ENCODE peak calls at places on chromosomes 2 and 18, in eight cellular contexts. U, Y, B, Z, I, T, G and M are unnamed samples.

GRCh38 chr2:238169708-238170251 is 11.0 kb downstream of the ERFE start:
- DNase-seq in U (no peak), Y (peak), B (no peak), Z (peak), I (no peak), T (no peak), G (no peak), M (peak)

GRCh38 chr2:128312411-128312810 is 6.3 kb downstream of the HS6ST1 start:
- DNase-seq in U (no peak), Y (no peak), B (no peak), Z (no peak), I (no peak), T (no peak), G (peak), M (no peak)

GRCh38 chr18:50262977-50263376 is 3.3 kb downstream of the CFAP53 start:
- DNase-seq in U (no peak), Y (no peak), B (no peak), Z (no peak), I (no peak), T (no peak), G (no peak), M (no peak)

GRCh38 chr2:129812071-129812470 is 167.4 kb upstream of the RAB6C start:
- DNase-seq in U (peak), Y (no peak), B (no peak), Z (no peak), I (peak), T (no peak), G (peak), M (no peak)

GRCh38 chr2:187499941-187500532 is 52.0 kb upstream of the CALCRL start:
- DNase-seq in U (no peak), Y (peak), B (peak), Z (peak), I (peak), T (peak), G (peak), M (peak)

GRCh38 chr2:197261808-197262226 is 48.8 kb downstream of the ANKRD44 start:
- DNase-seq in U (no peak), Y (peak), B (no peak), Z (no peak), I (no peak), T (no peak), G (no peak), M (no peak)

GRCh38 chr2:58479557-58480120 is 238.5 kb upstream of the FANCL start:
- DNase-seq in U (no peak), Y (no peak), B (no peak), Z (no peak), I (no peak), T (no peak), G (no peak), M (no peak)

GRCh38 chr2:221629478-221629877 is 57.4 kb upstream of the EPHA4 start:
- DNase-seq in U (no peak), Y (peak), B (no peak), Z (peak), I (no peak), T (no peak), G (no peak), M (peak)

GRCh38 chr2:228731517-228731916 is 539.6 kb downstream of the PID1 start:
- DNase-seq in U (no peak), Y (peak), B (no peak), Z (peak), I (no peak), T (no peak), G (no peak), M (peak)

GRCh38 chr2:84314901-84315330 is 144.2 kb downstream of the SUCLG1 start:
- DNase-seq in U (peak), Y (peak), B (peak), Z (peak), I (peak), T (peak), G (peak), M (peak)

GRCh38 chr2:27249077-27249890 is 13.6 kb downstream of the SLC30A3 start:
- DNase-seq in U (no peak), Y (peak), B (no peak), Z (no peak), I (no peak), T (no peak), G (no peak), M (peak)

GRCh38 chr2:239370876-239371725 is 29.7 kb downstream of the HDAC4 start:
- DNase-seq in U (no peak), Y (no peak), B (no peak), Z (no peak), I (no peak), T (no peak), G (no peak), M (no peak)

GRCh38 chr2:173713904-173714555 is 251.1 kb downstream of the SP3 start:
- DNase-seq in U (no peak), Y (no peak), B (no peak), Z (no peak), I (no peak), T (no peak), G (no peak), M (no peak)

GRCh38 chr2:190443778-190444481 is 35.8 kb downstream of the MFSD6 start:
- DNase-seq in U (no peak), Y (peak), B (no peak), Z (no peak), I (no peak), T (no peak), G (no peak), M (peak)

GRCh38 chr2:60500861-60501260 is 52.6 kb downstream of the BCL11A start:
- DNase-seq in U (no peak), Y (no peak), B (no peak), Z (no peak), I (no peak), T (no peak), G (no peak), M (no peak)

GRCh38 chr18:28149810-28150420 is 27.0 kb downstream of the CDH2 start:
- DNase-seq in U (no peak), Y (no peak), B (no peak), Z (no peak), I (peak), T (no peak), G (no peak), M (no peak)

GRCh38 chr18:67282796-67283195 is 233.7 kb downstream of the DSEL start:
- DNase-seq in U (no peak), Y (peak), B (no peak), Z (no peak), I (no peak), T (no peak), G (no peak), M (no peak)

GRCh38 chr2:177024760-177025159 is 187.8 kb upstream of the HNRNPA3 start:
- DNase-seq in U (no peak), Y (no peak), B (no peak), Z (no peak), I (no peak), T (no peak), G (no peak), M (no peak)

GRCh38 chr2:235688511-235689426 is 194.9 kb downstream of the AGAP1 start:
- DNase-seq in U (no peak), Y (no peak), B (no peak), Z (no peak), I (no peak), T (no peak), G (no peak), M (no peak)

GRCh38 chr2:102044235-102044920 is 52.6 kb downstream of the IL1R2 start:
- DNase-seq in U (no peak), Y (no peak), B (no peak), Z (no peak), I (no peak), T (no peak), G (no peak), M (no peak)

GRCh38 chr2:63849381-63850203 is 7.9 kb downstream of the UGP2 start:
- DNase-seq in U (no peak), Y (peak), B (no peak), Z (no peak), I (no peak), T (no peak), G (no peak), M (no peak)

GRCh38 chr18:57441395-57441794 is 6.2 kb downstream of the ONECUT2 start:
- DNase-seq in U (peak), Y (peak), B (no peak), Z (no peak), I (no peak), T (no peak), G (no peak), M (peak)

GRCh38 chr2:15666776-15667578 is 75.3 kb downstream of the DDX1 start:
- DNase-seq in U (no peak), Y (no peak), B (no peak), Z (no peak), I (no peak), T (peak), G (no peak), M (peak)

GRCh38 chr2:58101500-58101899 is 54.9 kb downstream of the VRK2 start:
- DNase-seq in U (no peak), Y (peak), B (no peak), Z (no peak), I (no peak), T (no peak), G (no peak), M (no peak)

GRCh38 chr18:49072940-49073339 is 122.2 kb upstream of the SMAD7 start:
- DNase-seq in U (no peak), Y (no peak), B (no peak), Z (no peak), I (no peak), T (no peak), G (no peak), M (no peak)

GRCh38 chr2:71277536-71278103 is 50.7 kb upstream of the PAIP2B start:
- DNase-seq in U (peak), Y (peak), B (peak), Z (no peak), I (peak), T (peak), G (no peak), M (peak)

GRCh38 chr2:227783404-227784138 is 30.1 kb upstream of the CCL20 start:
- DNase-seq in U (peak), Y (no peak), B (no peak), Z (no peak), I (no peak), T (no peak), G (no peak), M (no peak)

GRCh38 chr2:74425523-74425922 is 4.0 kb downstream of the WDR54 start:
- DNase-seq in U (no peak), Y (no peak), B (no peak), Z (no peak), I (no peak), T (no peak), G (no peak), M (no peak)

GRCh38 chr2:135245055-135245454 is 193.0 kb downstream of the RAB3GAP1 start:
- DNase-seq in U (no peak), Y (peak), B (no peak), Z (no peak), I (no peak), T (no peak), G (no peak), M (peak)

DNA sequence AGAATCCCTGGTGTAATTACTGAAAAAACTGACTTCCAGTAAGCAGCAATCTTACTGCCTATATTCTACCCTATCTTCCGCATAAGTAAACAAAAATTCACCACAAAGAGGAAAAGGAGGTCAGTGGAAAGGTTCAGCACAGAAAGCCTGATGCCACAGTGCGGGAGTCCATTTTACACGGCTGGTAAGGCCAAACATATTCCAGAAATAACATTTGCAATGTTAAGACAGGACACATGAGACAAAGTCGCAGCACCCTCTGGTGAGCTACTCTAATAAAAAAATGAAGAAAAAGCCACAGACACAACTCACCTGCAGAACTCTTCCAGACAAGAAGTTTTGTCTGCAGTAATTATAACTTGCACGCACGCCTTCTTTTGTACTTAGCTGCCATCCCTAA is 40.6 kb downstream of the GEMIN6 start:
- DNase-seq in U (no peak), Y (no peak), B (no peak), Z (no peak), I (no peak), T (no peak), G (no peak), M (no peak)
- TF ChIP-seq CTCF in U (no peak), Y (no peak), B (no peak), Z (no peak), I (no peak), T (no peak), G (peak), M (no peak)

GRCh38 chr2:121688820-121689219 is 39.6 kb upstream of the CLASP1 start:
- DNase-seq in U (no peak), Y (no peak), B (no peak), Z (no peak), I (no peak), T (no peak), G (no peak), M (no peak)

GRCh38 chr2:121686218-121686617 is 37.0 kb upstream of the CLASP1 start:
- DNase-seq in U (no peak), Y (no peak), B (no peak), Z (no peak), I (no peak), T (no peak), G (no peak), M (no peak)

GRCh38 chr2:121694398-121695178 is 42.1 kb downstream of the NIFK start:
- DNase-seq in U (no peak), Y (peak), B (no peak), Z (no peak), I (no peak), T (no peak), G (no peak), M (peak)

GRCh38 chr2:121690095-121690494 is 40.8 kb upstream of the CLASP1 start:
- DNase-seq in U (no peak), Y (no peak), B (peak), Z (no peak), I (no peak), T (no peak), G (no peak), M (no peak)

GRCh38 chr2:121689356-121689755 is 40.1 kb upstream of the CLASP1 start:
- DNase-seq in U (no peak), Y (peak), B (peak), Z (peak), I (no peak), T (peak), G (peak), M (peak)
- TF ChIP-seq CTCF in U (peak), Y (peak), B (peak), Z (peak), I (peak), T (peak), G (peak), M (no peak)

DNA sequence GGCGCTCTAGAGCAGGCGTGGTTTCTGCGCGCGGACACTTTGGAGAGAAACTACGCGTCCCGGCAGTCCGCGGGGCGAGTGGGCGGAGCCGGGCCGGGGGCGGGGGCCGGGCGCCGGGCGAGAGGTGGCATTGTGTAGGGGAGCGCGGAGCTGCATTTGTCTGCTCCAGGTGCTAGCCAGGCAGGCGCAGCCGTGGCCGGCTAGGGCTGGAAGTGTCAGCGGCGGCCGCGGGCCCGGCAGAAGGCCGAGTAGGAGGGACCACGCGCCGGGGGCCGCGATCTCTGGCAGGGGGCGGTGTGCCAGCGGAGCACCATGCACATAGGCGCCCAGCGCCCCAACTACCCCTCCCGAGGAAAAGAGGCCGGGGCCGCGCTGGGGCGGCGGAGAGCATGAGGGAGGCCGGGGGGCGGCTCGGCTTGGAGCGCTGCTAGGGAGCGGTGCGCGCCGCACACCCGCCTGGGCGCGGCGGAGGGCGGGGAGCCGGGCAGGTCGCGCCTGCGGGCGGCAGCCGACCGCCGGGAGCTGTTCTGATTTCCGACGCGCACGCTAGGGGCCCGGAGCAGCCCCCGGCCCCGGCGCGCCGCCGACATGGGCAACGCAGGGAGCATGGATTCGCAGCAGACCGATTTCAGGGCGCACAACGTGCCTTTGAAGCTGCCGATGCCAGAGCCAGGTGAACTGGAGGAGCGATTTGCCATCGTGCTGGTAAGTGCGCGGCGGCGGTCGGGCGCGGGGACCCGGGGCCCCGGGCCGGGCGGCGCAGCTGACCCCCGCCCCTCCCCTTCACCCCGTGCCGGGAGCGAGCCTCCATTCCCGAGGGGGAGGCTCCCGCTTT is at the start of gene FMNL2:
- DNase-seq in U (peak), Y (peak), B (peak), Z (no peak), I (peak), T (peak), G (peak), M (peak)
- TF ChIP-seq CTCF in U (no peak), Y (no peak), B (no peak), Z (no peak), I (no peak), T (no peak), G (no peak), M (no peak)

GRCh38 chr2:143110759-143111428 is 18.3 kb upstream of the ARHGAP15 start:
- DNase-seq in U (peak), Y (peak), B (peak), Z (peak), I (peak), T (peak), G (peak), M (peak)
- TF ChIP-seq CTCF in U (peak), Y (peak), B (peak), Z (peak), I (peak), T (peak), G (peak), M (peak)

GRCh38 chr18:45913276-45913675 is 53.9 kb downstream of the EPG5 start:
- DNase-seq in U (no peak), Y (no peak), B (no peak), Z (no peak), I (no peak), T (no peak), G (no peak), M (no peak)

GRCh38 chr18:45916302-45916701 is 50.8 kb downstream of the EPG5 start:
- DNase-seq in U (no peak), Y (no peak), B (peak), Z (no peak), I (no peak), T (no peak), G (no peak), M (no peak)

DNA sequence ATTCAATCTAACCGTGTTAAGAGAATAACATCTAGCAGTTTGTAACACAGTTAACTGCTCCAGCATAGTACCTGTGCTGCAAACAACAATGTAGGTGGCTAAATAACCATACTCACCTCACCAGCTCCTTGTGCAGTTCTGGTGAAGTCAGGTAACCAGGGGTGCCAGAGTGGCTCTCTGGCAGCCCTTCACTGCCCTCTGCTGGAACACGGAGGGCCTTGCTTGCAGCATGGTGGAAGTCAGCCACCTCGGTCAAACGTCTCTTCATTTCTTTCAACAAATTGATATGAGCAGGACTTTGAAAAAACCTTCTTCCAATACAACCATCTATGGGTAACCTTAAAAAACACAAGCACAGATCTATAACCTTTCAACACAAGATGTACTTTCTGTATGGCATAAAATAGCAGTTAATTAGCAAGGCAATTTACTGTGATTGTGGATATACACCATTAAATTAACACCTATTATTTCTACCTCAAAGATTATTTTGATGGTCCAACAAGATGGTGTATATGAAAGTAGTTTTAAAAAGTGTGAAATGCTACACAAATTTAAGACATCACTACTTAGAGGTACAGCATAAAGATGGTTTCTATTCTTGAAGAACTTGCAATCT is 56.6 kb downstream of the EPG5 start:
- DNase-seq in U (peak), Y (peak), B (peak), Z (no peak), I (peak), T (peak), G (peak), M (peak)
- TF ChIP-seq CTCF in U (peak), Y (peak), B (peak), Z (peak), I (peak), T (peak), G (peak), M (peak)

DNA sequence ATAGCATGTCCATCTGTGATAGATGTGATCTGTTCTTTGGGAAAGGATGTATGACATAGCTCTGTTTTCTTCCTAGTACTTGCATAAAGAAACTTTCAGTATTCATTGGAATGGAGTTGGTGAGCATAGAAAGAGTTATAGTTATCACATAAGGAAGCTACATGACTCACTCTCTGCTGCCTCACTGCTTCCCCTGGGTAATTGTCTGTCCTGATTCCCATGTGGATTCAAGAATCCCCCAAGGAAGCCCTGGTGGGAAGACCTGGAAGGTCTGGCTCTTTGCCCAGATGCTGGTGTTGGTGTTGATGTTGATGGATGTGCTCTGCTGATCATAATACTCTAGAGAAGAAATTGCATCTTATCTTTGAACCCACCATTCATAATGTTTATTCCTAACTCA is 60.6 kb downstream of the PTPN4 start:
- DNase-seq in U (no peak), Y (peak), B (no peak), Z (no peak), I (no peak), T (no peak), G (no peak), M (peak)
- TF ChIP-seq CTCF in U (no peak), Y (no peak), B (no peak), Z (no peak), I (no peak), T (no peak), G (no peak), M (no peak)

GRCh38 chr2:119849838-119850565 is 90.3 kb downstream of the PTPN4 start:
- DNase-seq in U (no peak), Y (peak), B (no peak), Z (no peak), I (no peak), T (no peak), G (no peak), M (no peak)
- TF ChIP-seq CTCF in U (no peak), Y (no peak), B (no peak), Z (no peak), I (no peak), T (no peak), G (no peak), M (no peak)